ENCODE peak calls at places on chromosomes 5 and 9, in four cellular contexts. W, X, G and P are unnamed samples.

GRCh38 chr5:40877371-40877988 is 31.8 kb upstream of the C7 start:
- DNase-seq in W (no peak), X (no peak), G (no peak), P (no peak)

GRCh38 chr9:127347831-127348699 is 48.9 kb upstream of the SLC2A8 start:
- DNase-seq in G (no peak), W (peak; percentile 75), X (no peak), P (no peak)

GRCh38 chr9:133747309-133747708 is 9.2 kb upstream of the SARDH start:
- DNase-seq in G (no peak), W (no peak), X (no peak), P (no peak)

GRCh38 chr5:119951330-119951934 is 322.1 kb downstream of the FAM170A start:
- DNase-seq in W (no peak), G (no peak), X (no peak), P (no peak)

GRCh38 chr9:127942152-127943010 is 4.7 kb upstream of the DPM2 start:
- DNase-seq in W (peak; percentile 58), X (peak; percentile 67), G (peak; percentile 72), P (no peak)

GRCh38 chr9:21576331-21577189 is 94.4 kb upstream of the IFNE start:
- DNase-seq in G (no peak), X (no peak), W (peak; percentile 89), P (no peak)

GRCh38 chr9:107438211-107439030 is 51.1 kb downstream of the KLF4 start:
- DNase-seq in G (no peak), X (no peak), W (no peak), P (no peak)

GRCh38 chr5:68593211-68593701 is 377.7 kb downstream of the PIK3R1 start:
- DNase-seq in W (no peak), X (no peak), G (no peak), P (no peak)

GRCh38 chr5:169796731-169797130 is 159.7 kb downstream of the DOCK2 start:
- DNase-seq in G (no peak), W (no peak), X (no peak), P (no peak)

GRCh38 chr9:108476574-108476973 is 379.2 kb downstream of the ACTL7B start:
- DNase-seq in X (no peak), W (no peak), G (no peak), P (no peak)

GRCh38 chr9:114084282-114085073 is 6.4 kb upstream of the AMBP start:
- DNase-seq in W (no peak), X (no peak), G (peak; percentile 21), P (no peak)

GRCh38 chr5:9198399-9198798 is 347.5 kb downstream of the SEMA5A start:
- DNase-seq in X (no peak), W (no peak), G (no peak), P (no peak)

GRCh38 chr9:131475956-131476776 is 26.6 kb upstream of the POMT1 start:
- DNase-seq in G (no peak), W (no peak), X (no peak), P (no peak)

GRCh38 chr9:89730715-89731114 is 125.9 kb downstream of the GADD45G start:
- DNase-seq in W (no peak), G (no peak), X (peak; percentile 74), P (no peak)

GRCh38 chr9:6525326-6526040 is 112.5 kb downstream of the UHRF2 start:
- DNase-seq in W (no peak), X (no peak), G (no peak), P (no peak)

GRCh38 chr5:56900395-56900794 is 9.0 kb upstream of the SETD9 start:
- DNase-seq in X (no peak), G (no peak), W (peak; percentile 42), P (no peak)

GRCh38 chr5:3845249-3845648 is 249.6 kb downstream of the IRX1 start:
- DNase-seq in X (no peak), G (no peak), W (no peak), P (no peak)

GRCh38 chr9:96487949-96488348 is 38.0 kb downstream of the HABP4 start:
- DNase-seq in X (no peak), W (no peak), G (no peak), P (no peak)

GRCh38 chr9:90290716-90291485 is 351.7 kb downstream of the DIRAS2 start:
- DNase-seq in G (no peak), X (no peak), W (no peak), P (no peak)

GRCh38 chr5:54090495-54091084 is 219.8 kb downstream of the ARL15 start:
- DNase-seq in W (peak; percentile 46), G (no peak), X (no peak), P (no peak)
- TF ChIP-seq CTCF in W (no peak), G (no peak), X (no peak), P (no peak)

GRCh38 chr5:106843812-106844416 is 826.8 kb downstream of the EFNA5 start:
- DNase-seq in X (no peak), G (no peak), W (peak; percentile 26), P (no peak)
- TF ChIP-seq CTCF in X (no peak), G (no peak), W (peak; percentile 20), P (no peak)

DNA sequence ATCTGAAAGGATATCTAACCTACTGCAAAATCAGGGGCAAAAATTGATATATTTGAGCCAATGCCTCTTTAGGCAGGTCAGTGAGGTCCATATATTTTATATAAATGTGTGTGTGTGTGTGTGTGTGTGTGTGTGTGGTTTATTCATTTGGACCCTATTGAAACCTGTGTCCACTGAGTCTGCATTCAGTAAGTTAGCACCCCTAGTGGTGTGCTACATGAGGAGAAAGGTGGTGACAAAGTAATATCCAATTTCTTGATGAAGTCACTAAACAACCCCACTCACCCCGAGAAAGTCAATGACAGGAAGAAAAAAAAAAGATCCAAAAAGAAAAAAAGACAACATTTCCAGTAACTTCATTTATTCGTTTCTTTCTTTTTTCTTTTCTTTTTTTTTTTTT is 4.1 kb downstream of the FBXW11 start:
- DNase-seq in X (no peak), G (no peak), W (peak; percentile 24), P (no peak)
- TF ChIP-seq CTCF in X (peak; percentile 1), G (peak; percentile 21), W (peak; percentile 44), P (no peak)

DNA sequence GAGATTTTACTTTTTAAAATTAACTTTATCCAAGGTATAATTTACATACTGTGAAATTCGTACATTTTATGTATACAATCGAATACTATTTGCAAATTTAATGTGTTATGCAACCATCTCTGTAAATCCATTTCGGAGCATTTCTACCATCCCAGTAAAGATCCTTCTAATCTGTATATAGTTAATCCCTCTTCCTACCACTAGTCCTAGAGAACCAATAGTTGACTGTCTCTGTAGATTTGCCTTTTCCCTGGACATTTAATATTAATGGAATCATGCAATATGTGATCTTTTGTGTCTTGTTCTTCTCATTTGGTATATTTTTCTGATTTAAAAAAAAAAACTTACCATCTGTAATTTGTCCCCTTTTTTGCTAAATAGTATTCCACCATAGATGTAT is 74.8 kb downstream of the RAB24 start:
- DNase-seq in G (no peak), W (no peak), X (no peak), P (no peak)
- TF ChIP-seq CTCF in G (no peak), W (no peak), X (no peak), P (no peak)

GRCh38 chr9:1429328-1429727 is 379.2 kb downstream of the DMRT2 start:
- DNase-seq in W (no peak), X (no peak), G (no peak), P (no peak)

DNA sequence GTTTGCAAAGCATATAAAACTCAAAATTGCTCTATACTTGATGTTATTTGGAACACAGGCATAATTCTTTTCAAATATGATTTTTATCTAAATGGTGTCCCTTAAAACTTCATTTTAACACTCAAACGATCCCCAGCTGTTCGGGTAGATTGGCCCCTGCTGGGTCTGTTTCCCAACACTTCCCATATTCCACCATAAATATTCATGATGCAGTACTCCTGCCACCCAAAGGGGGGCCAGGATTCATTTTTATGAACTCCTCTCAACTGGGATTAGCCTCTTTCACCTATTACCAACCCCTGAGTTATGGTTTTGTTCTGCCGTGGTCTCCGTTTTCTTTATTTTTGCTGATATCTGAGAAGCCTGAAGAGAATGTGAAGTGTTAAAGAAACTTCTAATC is 383.9 kb downstream of the DMRT2 start:
- DNase-seq in G (no peak), X (no peak), W (no peak), P (no peak)
- TF ChIP-seq CTCF in G (no peak), X (no peak), W (no peak), P (no peak)

GRCh38 chr5:112691758-112692157 is 45.9 kb upstream of the APC start:
- DNase-seq in G (no peak), W (peak; percentile 43), X (no peak), P (no peak)
- TF ChIP-seq CTCF in G (no peak), W (peak; percentile 41), X (peak; percentile 7), P (no peak)

DNA sequence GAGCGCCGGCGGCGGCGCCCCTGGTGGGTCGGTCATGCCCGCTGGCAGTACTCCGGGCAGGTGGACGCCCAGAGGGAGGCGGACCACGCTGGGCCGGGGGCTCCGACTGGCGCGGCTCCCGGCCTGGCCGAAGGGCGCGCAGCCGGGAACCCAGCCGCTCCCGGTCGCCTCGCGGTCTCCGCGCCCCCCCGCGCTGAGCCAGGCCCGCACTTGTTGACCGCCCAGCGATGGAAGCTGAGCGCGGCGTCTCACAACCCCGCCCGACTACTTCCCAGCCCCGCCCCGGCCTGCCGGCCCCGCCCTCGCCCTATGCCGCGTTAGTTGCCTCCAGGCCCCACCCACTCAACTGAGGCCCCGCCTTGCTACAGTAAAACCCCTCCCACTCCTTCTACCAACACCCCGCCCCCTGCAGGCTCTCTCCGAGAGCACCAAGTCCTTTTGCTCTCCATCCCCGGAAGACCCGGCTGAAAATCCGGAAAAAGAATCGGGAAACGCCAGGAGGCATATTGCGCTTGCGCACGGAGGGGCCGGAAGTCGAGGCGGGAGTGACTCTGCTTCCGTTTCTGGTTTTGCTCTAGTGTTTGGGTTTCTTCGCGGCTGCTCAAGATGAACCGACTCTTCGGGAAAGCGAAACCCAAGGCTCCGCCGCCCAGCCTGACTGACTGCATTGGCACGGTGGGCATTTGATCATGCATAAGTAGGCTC is at the start of the genes BAG1 and CHMP5:
- DNase-seq in W (peak; percentile 100), G (peak; percentile 100), X (peak; percentile 100), P (peak; percentile 99)
- TF ChIP-seq CTCF in W (peak; percentile 37), G (no peak), X (no peak), P (no peak)

GRCh38 chr9:99012957-99013512 is 69.3 kb downstream of the COL15A1 start:
- DNase-seq in G (peak; percentile 49), X (no peak), W (no peak), P (no peak)
- TF ChIP-seq CTCF in G (peak; percentile 42), X (no peak), W (no peak), P (no peak)

DNA sequence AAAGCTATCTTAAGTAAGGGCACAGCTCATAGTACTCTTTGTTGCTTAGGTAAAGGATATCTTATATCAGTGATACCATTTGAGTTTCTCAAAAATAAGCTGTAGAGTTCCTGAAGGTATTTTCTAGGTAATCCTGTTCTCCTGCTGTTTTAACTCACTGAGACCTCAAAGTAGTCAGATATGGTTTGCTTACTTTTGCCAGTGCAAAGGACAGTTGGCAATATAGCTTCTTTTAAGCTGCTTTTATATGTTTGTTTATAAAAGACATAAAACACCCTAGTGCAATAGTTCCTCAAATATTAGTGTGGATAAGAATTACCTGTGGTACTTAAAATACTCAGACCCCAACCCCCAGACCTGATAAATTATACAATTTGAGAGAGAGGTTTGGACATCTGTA is 12.1 kb downstream of the NCBP1 start:
- DNase-seq in X (no peak), W (no peak), G (no peak), P (no peak)
- TF ChIP-seq CTCF in X (no peak), W (no peak), G (no peak), P (no peak)

GRCh38 chr9:99193466-99193821 is 28.3 kb downstream of the ALG2 start:
- DNase-seq in W (no peak), X (no peak), G (no peak), P (no peak)
- TF ChIP-seq CTCF in W (no peak), X (no peak), G (no peak), P (no peak)